ENCODE peak calls at places on chromosome 18, in seven cellular contexts. K is dermis blood vessel endothelial cell; E is IMR-90; F is stimulated activated CD4-positive, alpha-beta T cell treated with anti-CD3 and anti-CD28 coated beads, Interleukin-1b, Interleukin-23, amount 100 ng/mL, for 1 hour; P is posterior vena cava; W is esophagus muscularis mucosa; B is memory B cell. L is an unnamed sample.

GRCh38 chr18:27785815-27786537 is 391.0 kb downstream of the CDH2 start:
- DNase-seq in K (peak; percentile 3), E (no peak), F (no peak), P (peak; percentile 50), W (no peak), B (no peak), L (no peak)

GRCh38 chr18:42174909-42175308 is 219.9 kb downstream of the PIK3C3 start:
- DNase-seq in K (no peak), E (no peak), F (no peak), P (no peak), W (no peak), B (no peak), L (no peak)

GRCh38 chr18:1244397-1245122 is 339.9 kb downstream of the ADCYAP1 start:
- DNase-seq in K (no peak), E (no peak), F (no peak), P (no peak), W (no peak), B (no peak), L (no peak)

GRCh38 chr18:23871410-23871809 is 143.1 kb upstream of the TTC39C start:
- DNase-seq in K (peak; percentile 57), E (no peak), F (peak; percentile 45), P (no peak), W (peak; percentile 77), B (no peak), L (no peak)

GRCh38 chr18:58004317-58004716 is 39.7 kb upstream of the NEDD4L start:
- DNase-seq in K (no peak), E (peak; percentile 81), F (no peak), P (no peak), W (no peak), B (no peak), L (no peak)

GRCh38 chr18:11767935-11768334 is 78.9 kb downstream of the GNAL start:
- DNase-seq in K (peak; percentile 1), E (no peak), F (no peak), P (no peak), W (peak; percentile 39), B (no peak), L (no peak)

GRCh38 chr18:35155403-35156117 is 85.3 kb upstream of the ZNF397 start:
- DNase-seq in K (no peak), E (peak; percentile 15), F (no peak), P (no peak), W (peak; percentile 75), B (no peak), L (no peak)

GRCh38 chr18:48680871-48681270 is 142.0 kb downstream of the CTIF start:
- DNase-seq in K (peak; percentile 96), E (no peak), F (no peak), P (peak; percentile 97), W (no peak), B (no peak), L (peak; percentile 87)

GRCh38 chr18:916562-916961 is 11.9 kb downstream of the ADCYAP1 start:
- DNase-seq in K (no peak), E (no peak), F (no peak), P (no peak), W (no peak), B (no peak), L (no peak)

GRCh38 chr18:23572570-23572969 is 13.7 kb downstream of the NPC1 start:
- DNase-seq in K (no peak), E (no peak), F (no peak), P (no peak), W (no peak), B (no peak), L (no peak)

GRCh38 chr18:63067939-63068338 is 251.6 kb downstream of the BCL2 start:
- DNase-seq in K (no peak), E (no peak), F (no peak), P (no peak), W (peak; percentile 39), B (no peak), L (no peak)

GRCh38 chr18:49844903-49845302 is 31.6 kb upstream of the ACAA2 start:
- DNase-seq in K (no peak), E (no peak), F (no peak), P (no peak), W (no peak), B (no peak), L (no peak)

GRCh38 chr18:62442391-62442790 is 80.4 kb upstream of the ZCCHC2 start:
- DNase-seq in K (no peak), E (no peak), F (no peak), P (no peak), W (no peak), B (no peak), L (no peak)

GRCh38 chr18:50429207-50429948 is 54.5 kb downstream of the SKA1 start:
- DNase-seq in K (peak; percentile 41), E (peak; percentile 12), F (no peak), P (no peak), W (peak; percentile 60), B (peak; percentile 35), L (no peak)

GRCh38 chr18:7904529-7904928 is 337.4 kb downstream of the PTPRM start:
- DNase-seq in K (no peak), E (peak; percentile 95), F (no peak), P (no peak), W (no peak), B (no peak), L (no peak)

GRCh38 chr18:50869150-50869549 is 9.8 kb upstream of the ME2 start:
- DNase-seq in K (no peak), E (no peak), F (no peak), P (no peak), W (no peak), B (no peak), L (no peak)

GRCh38 chr18:37505321-37505720 is 60.3 kb downstream of the CELF4 start:
- DNase-seq in K (no peak), E (no peak), F (no peak), P (no peak), W (no peak), B (no peak), L (no peak)